ENCODE peak calls at places on chromosomes 3 and 15, in six cellular contexts. I, O, W, N, Y and A are unnamed samples.

GRCh38 chr15:62495670-62496328 is 330.7 kb upstream of the C2CD4B start:
- DNase-seq in O (no peak), N (peak; percentile 49), W (no peak), I (no peak), Y (peak; percentile 94), A (no peak)

GRCh38 chr3:44955917-44956316 is 20.1 kb downstream of the ZDHHC3 start:
- DNase-seq in N (no peak), O (no peak), W (no peak), Y (no peak), I (no peak), A (no peak)

GRCh38 chr3:29976871-29977270 is 629.5 kb upstream of the TGFBR2 start:
- DNase-seq in Y (no peak), O (no peak), W (no peak), N (no peak), I (no peak), A (no peak)

GRCh38 chr15:40918799-40919392 is 10.2 kb upstream of the DLL4 start:
- DNase-seq in N (no peak), I (no peak), W (no peak), Y (no peak), O (no peak), A (peak; percentile 55)

GRCh38 chr3:25507811-25508210 is 79.7 kb downstream of the RARB start:
- DNase-seq in I (no peak), Y (no peak), N (no peak), O (no peak), W (no peak), A (no peak)

GRCh38 chr3:146065573-146066006 is 95.4 kb downstream of the PLOD2 start:
- DNase-seq in W (no peak), O (no peak), Y (peak; percentile 76), N (no peak), I (no peak), A (peak; percentile 50)

GRCh38 chr3:122886251-122886650 is 91.4 kb downstream of the SLC49A4 start:
- DNase-seq in W (no peak), N (no peak), O (no peak), I (no peak), Y (no peak), A (no peak)

GRCh38 chr3:55167586-55168317 is 239.9 kb upstream of the LRTM1 start:
- DNase-seq in N (no peak), O (no peak), W (no peak), Y (peak; percentile 96), I (no peak), A (no peak)

GRCh38 chr15:47184003-47184404 is 533.3 kb upstream of the SEMA6D start:
- DNase-seq in W (no peak), N (peak; percentile 75), Y (no peak), O (no peak), I (no peak), A (no peak)

GRCh38 chr3:67290424-67290823 is 292.3 kb downstream of the KBTBD8 start:
- DNase-seq in Y (no peak), W (no peak), O (no peak), I (no peak), N (no peak), A (no peak)

GRCh38 chr3:178562869-178563232 is 26.6 kb downstream of the KCNMB2 start:
- DNase-seq in I (no peak), Y (no peak), N (no peak), W (no peak), O (no peak), A (no peak)

GRCh38 chr3:9111349-9112265 is 137.8 kb downstream of the SRGAP3 start:
- DNase-seq in O (peak; percentile 51), N (no peak), Y (peak; percentile 0), W (no peak), I (no peak), A (no peak)

GRCh38 chr3:69082805-69083204 is 1.9 kb upstream of the ARL6IP5 start:
- DNase-seq in O (no peak), I (no peak), Y (peak; percentile 83), W (peak; percentile 92), N (no peak), A (no peak)

DNA sequence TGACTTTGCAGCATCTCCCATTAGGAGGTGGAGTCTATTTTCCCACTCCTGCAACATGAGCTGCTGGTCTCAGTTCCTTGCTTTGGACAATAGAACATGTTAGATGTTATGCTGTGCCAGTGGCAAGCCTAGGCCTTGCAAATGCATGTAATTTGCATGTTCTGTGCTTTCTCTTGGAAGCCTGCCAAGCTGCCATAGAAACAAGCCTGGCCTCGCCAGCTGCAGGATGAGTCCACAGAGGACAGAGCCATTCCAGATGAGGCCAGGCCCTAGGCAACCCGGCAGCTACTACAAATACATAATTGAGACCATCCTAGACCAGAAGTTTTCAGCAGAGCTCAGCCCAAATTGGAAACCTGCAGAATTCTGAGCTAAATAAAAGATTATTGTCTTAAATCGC is 39.6 kb downstream of the TRIM69 start:
- DNase-seq in I (no peak), N (peak; percentile 71), W (no peak), Y (no peak), O (no peak), A (no peak)
- TF ChIP-seq SMC3 in I (no peak), N (no peak), W (no peak), Y (no peak), O (no peak), A (no peak)

DNA sequence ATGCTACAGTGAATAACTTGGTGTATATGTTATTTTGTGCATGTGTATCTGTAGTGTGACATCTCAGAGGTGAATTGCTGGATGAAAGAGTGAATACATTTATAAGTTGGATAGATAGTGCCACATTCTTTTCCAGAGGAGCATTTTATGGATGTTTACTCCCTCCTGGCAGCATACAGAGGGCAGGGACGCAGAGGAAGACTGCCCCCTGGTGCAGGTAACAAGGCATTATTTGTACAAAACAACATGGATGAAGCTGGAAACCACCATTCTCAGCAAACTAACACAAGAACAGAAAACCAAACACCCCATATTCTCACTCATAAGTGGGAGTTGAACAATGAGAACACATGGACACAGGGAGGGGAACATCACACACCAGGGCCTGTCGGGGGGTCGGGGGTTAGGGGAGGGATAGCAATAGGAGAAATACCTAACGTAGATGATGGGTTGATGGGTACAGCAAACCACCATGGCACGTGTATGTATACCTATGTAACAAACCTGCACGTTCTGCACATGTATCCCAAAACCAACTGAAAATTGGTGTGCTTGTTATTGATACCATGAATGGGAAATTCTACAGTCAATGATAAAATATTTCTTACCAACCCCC is 57.9 kb upstream of the CTXND1 start:
- DNase-seq in O (peak; percentile 37), I (peak; percentile 24), W (no peak), Y (peak; percentile 34), N (peak; percentile 43), A (peak; percentile 24)
- TF ChIP-seq SMC3 in O (peak; percentile 43), I (peak; percentile 44), W (peak; percentile 9), Y (peak; percentile 52), N (peak; percentile 35), A (peak; percentile 68)

GRCh38 chr3:126134219-126134975 is 46.0 kb downstream of the ALDH1L1 start:
- DNase-seq in O (peak; percentile 45), Y (peak; percentile 36), I (peak; percentile 28), W (no peak), N (peak; percentile 87), A (peak; percentile 31)
- TF ChIP-seq SMC3 in O (peak; percentile 51), Y (peak; percentile 80), I (peak; percentile 76), W (peak; percentile 64), N (peak; percentile 81), A (peak; percentile 81)

GRCh38 chr3:129325383-129325782 is 46.7 kb downstream of the HMCES start:
- DNase-seq in N (no peak), Y (no peak), I (no peak), W (no peak), O (no peak), A (no peak)

GRCh38 chr3:129326591-129326990 is 47.9 kb downstream of the HMCES start:
- DNase-seq in I (no peak), N (no peak), Y (no peak), O (no peak), W (no peak), A (no peak)

GRCh38 chr3:129324855-129325254 is 46.2 kb downstream of the HMCES start:
- DNase-seq in O (no peak), Y (no peak), N (no peak), W (no peak), I (no peak), A (no peak)

GRCh38 chr3:129327510-129327909 is 48.8 kb downstream of the HMCES start:
- DNase-seq in W (no peak), Y (no peak), O (peak; percentile 52), N (no peak), I (no peak), A (no peak)

GRCh38 chr3:129326138-129326537 is 47.5 kb downstream of the HMCES start:
- DNase-seq in W (no peak), Y (no peak), I (no peak), N (no peak), O (no peak), A (no peak)
- TF ChIP-seq SMC3 in W (no peak), Y (no peak), I (no peak), N (no peak), O (no peak), A (no peak)

DNA sequence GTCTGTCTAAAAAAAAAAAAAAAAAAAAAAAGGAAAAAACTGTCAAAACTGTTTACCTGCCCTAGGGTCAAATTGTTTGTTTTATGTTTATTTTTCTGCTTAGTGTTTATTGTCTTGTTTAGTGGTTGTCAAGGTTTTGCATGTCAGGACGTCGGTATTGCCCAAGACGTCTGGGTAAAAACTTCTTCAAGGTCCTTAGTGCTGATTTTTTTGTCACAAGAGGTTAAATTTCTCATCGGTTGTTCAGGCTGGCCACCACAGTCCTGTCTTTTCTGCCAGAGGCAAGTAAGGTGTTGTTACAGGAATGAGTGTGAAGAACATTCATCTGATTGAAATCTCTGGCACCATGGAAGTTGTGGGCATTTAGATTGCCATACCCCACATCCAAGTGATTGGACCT is 7.0 kb downstream of the DET1 start:
- DNase-seq in N (no peak), Y (no peak), O (no peak), W (no peak), I (no peak), A (no peak)
- TF ChIP-seq SMC3 in N (no peak), Y (no peak), O (no peak), W (no peak), I (no peak), A (no peak)

DNA sequence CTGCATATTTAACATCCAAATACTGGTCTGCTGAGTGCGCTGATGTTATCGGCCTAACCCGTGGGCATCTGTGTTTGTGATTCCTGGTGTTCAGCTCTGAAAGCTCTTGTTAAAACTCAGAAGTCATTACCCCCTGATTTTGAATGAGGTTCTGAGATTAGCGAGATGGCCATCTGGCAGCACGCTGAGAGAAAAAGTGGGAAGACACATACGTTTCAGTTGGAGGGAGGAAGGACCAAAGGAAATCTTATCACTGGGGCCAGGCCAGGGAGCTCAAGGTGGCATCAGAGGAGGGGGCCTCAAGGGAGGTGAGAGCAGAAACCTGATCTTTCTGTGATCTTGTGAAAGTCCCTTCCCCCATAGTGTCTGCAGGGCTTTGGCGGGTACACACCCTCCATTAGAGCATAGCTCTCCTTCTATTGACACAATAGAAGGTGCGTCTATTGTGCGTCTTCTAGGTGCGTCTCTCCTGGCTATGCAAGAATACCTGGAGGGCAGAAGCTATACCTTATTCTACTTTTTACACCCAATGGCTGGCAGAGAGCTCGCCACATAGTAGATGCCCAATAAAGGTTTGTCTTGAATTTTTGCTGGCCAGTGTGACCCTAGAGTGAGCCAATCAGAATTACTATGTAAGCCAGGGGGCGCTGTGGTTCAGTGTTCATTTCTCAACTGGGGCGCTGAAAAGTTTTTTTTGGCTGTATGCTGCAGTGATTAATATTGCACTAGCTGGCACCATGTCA is 182.4 kb downstream of the SHQ1 start:
- DNase-seq in Y (no peak), I (peak; percentile 47), O (peak; percentile 45), W (no peak), N (peak; percentile 82), A (no peak)
- TF ChIP-seq SMC3 in Y (peak; percentile 25), I (peak; percentile 56), O (peak; percentile 44), W (peak; percentile 78), N (peak; percentile 59), A (peak; percentile 49)

GRCh38 chr3:48656841-48657281 is 5.8 kb downstream of the CELSR3 start:
- DNase-seq in W (no peak), N (no peak), I (no peak), Y (no peak), O (no peak), A (no peak)
- TF ChIP-seq SMC3 in W (no peak), N (no peak), I (no peak), Y (no peak), O (no peak), A (no peak)

GRCh38 chr3:182117583-182117982 is 405.9 kb downstream of the SOX2 start:
- DNase-seq in I (no peak), N (peak; percentile 2), O (no peak), W (no peak), Y (no peak), A (no peak)
- TF ChIP-seq SMC3 in I (no peak), N (no peak), O (no peak), W (no peak), Y (no peak), A (no peak)